ENCODE peak calls at places on chromosomes 7 and 10, in eight cellular contexts. P is IMR-90; B is thoracic aorta; S is neural progenitor cell; C is transverse colon; G is keratinocyte; I is left lung; N is CD8-positive, alpha-beta T cell. M is an unnamed sample.

GRCh38 chr7:43872401-43873165 is 3.3 kb upstream of the MRPS24 start:
- DNase-seq in P (peak; percentile 92), I (peak; percentile 57), S (no peak), C (peak; percentile 63), B (peak; percentile 59), G (peak; percentile 23), N (no peak), M (no peak)

GRCh38 chr7:32102432-32102851 is 32.2 kb upstream of the PDE1C start:
- DNase-seq in S (no peak), C (no peak), N (no peak), I (no peak), P (no peak), G (no peak), B (no peak), M (no peak)

GRCh38 chr7:139623518-139623917 is 100.0 kb downstream of the CLEC2L start:
- DNase-seq in N (no peak), I (no peak), G (no peak), C (no peak), B (no peak), P (peak; percentile 17), S (no peak), M (no peak)

GRCh38 chr7:497346-497745 is 22.3 kb downstream of the PDGFA start:
- DNase-seq in I (no peak), P (no peak), G (no peak), C (no peak), B (no peak), N (no peak), S (no peak), M (no peak)

GRCh38 chr7:122688385-122688998 is 10.4 kb downstream of the RNF133 start:
- DNase-seq in B (no peak), G (no peak), N (no peak), P (no peak), C (no peak), I (no peak), S (no peak), M (no peak)

GRCh38 chr7:300048-300447 is 10.1 kb downstream of the FOXL3 start:
- DNase-seq in S (no peak), G (no peak), B (no peak), I (no peak), C (no peak), N (no peak), P (no peak), M (no peak)

GRCh38 chr7:158377800-158378623 is 209.6 kb downstream of the PTPRN2 start:
- DNase-seq in N (no peak), I (peak; percentile 14), S (no peak), B (no peak), G (no peak), C (no peak), P (no peak), M (no peak)

GRCh38 chr10:133474027-133474426 is 20.3 kb downstream of the SCART1 start:
- DNase-seq in C (no peak), G (no peak), B (no peak), S (no peak), N (no peak), I (no peak), P (no peak), M (no peak)

GRCh38 chr10:71429929-71430328 is 33.2 kb downstream of the CDH23 start:
- DNase-seq in C (no peak), I (no peak), G (no peak), N (no peak), S (peak; percentile 60), B (no peak), P (no peak), M (no peak)

GRCh38 chr10:27838291-27838690 is 92.7 kb upstream of the MKX start:
- DNase-seq in P (no peak), G (no peak), C (no peak), N (no peak), B (no peak), S (no peak), I (no peak), M (peak; percentile 9)

GRCh38 chr10:89837173-89838001 is 136.0 kb downstream of the KIF20B start:
- DNase-seq in C (peak; percentile 30), S (no peak), I (peak; percentile 47), N (no peak), B (no peak), P (peak; percentile 8), G (no peak), M (no peak)
- H3K4me3 ChIP-seq in C (peak overlapping the region; percentile 21), S (no peak overlapping the region), I (peak overlapping the region; percentile 64), N (peak overlapping the region; percentile 78), B (peak overlapping the region; percentile 80), P (peak overlapping the region; percentile 47), G (peak overlapping the region; percentile 54), M (peak overlapping the region; percentile 56)

GRCh38 chr10:230758-231157 is 95.5 kb downstream of the ZMYND11 start:
- DNase-seq in S (peak; percentile 19), B (no peak), N (no peak), C (no peak), P (no peak), I (no peak), G (no peak), M (no peak)

GRCh38 chr10:235921-236320 is 100.7 kb downstream of the ZMYND11 start:
- DNase-seq in P (no peak), C (no peak), I (no peak), S (no peak), G (no peak), N (no peak), B (no peak), M (no peak)

GRCh38 chr10:232061-232460 is 96.8 kb downstream of the ZMYND11 start:
- DNase-seq in G (no peak), P (no peak), N (no peak), I (no peak), C (no peak), S (no peak), B (no peak), M (no peak)

GRCh38 chr10:232878-233277 is 97.6 kb downstream of the ZMYND11 start:
- DNase-seq in N (no peak), C (no peak), P (no peak), B (no peak), G (no peak), I (no peak), S (no peak), M (no peak)

GRCh38 chr10:234708-235406 is 99.6 kb downstream of the ZMYND11 start:
- DNase-seq in P (no peak), I (no peak), G (no peak), N (no peak), B (no peak), C (no peak), S (no peak), M (no peak)
- TF ChIP-seq CTCF in P (no peak), I (no peak), G (peak; percentile 12), N (no peak), B (no peak), C (no peak), S (no peak), M (no peak)

DNA sequence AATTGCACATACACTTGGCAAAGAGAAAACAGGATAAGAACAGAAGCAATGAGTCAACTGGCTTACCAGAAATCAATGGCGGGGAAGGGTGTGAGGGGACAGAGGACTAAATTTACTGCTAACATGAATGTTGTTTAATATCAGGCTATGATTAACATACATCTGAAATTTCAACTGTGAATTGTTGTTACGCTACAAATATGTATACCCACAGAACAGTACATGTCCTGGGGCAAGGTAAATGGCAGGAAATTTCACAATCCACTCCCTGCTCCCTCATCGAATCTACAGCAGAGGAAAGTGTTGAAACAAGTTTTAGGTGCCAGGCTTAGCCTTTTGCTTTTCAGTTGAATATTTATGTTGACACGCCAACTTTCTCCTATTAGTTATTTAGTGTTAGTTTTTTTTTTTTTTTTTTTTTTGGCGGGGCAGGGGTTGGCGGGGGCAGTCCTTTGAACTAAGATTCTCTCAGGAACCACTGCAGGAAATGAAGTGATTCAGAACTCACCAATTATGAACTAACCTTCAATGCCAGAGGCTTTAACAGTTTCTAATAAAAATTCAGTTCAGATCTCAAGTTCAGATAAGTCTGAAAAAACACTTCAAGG is 99.0 kb downstream of the UBE2H start:
- DNase-seq in C (no peak), P (no peak), B (no peak), S (no peak), I (no peak), N (no peak), G (peak; percentile 75), M (no peak)
- H3K4me3 ChIP-seq in C (no peak overlapping the region), P (no peak overlapping the region), B (peak overlapping the region; percentile 5), S (no peak overlapping the region), I (no peak overlapping the region), N (no peak overlapping the region), G (peak overlapping the region; percentile 55), M (no peak overlapping the region)

DNA sequence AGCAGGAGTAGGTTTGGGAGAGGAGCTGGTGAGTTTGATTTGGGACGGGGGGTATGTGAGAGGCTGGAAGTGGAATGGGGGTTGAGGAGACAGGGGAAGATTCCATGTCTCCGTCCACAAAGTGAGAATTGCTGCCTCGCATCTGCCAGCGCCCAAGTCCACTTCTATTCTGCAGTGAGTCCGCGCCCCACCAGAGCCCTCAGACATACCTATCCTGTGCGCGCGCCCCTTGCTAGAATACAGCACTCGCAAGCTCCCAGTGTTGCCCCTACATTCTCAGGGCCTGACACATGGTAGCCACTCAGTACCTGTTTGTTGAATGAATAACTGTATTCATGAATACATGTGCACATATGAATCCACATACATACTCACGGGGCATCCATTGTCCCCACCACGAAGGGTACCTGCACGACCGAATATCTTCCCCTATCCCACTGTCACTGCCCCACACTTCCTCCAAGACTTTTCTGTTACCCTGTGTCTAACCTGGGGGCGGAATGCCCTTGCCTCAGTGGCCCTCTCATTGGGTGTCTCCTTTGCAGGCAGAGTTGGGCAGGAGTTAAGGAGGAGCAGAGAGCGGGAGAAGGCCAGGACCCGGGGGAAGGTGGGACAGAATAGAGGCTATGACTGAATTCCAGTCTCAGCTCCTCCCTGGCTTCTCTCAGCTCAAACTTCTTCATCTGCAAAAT is 19.9 kb downstream of the POLL start:
- DNase-seq in I (no peak), S (no peak), N (no peak), C (no peak), G (no peak), B (no peak), P (no peak), M (no peak)
- TF ChIP-seq CTCF in I (no peak), S (no peak), N (no peak), C (no peak), G (no peak), B (no peak), P (no peak), M (no peak)

DNA sequence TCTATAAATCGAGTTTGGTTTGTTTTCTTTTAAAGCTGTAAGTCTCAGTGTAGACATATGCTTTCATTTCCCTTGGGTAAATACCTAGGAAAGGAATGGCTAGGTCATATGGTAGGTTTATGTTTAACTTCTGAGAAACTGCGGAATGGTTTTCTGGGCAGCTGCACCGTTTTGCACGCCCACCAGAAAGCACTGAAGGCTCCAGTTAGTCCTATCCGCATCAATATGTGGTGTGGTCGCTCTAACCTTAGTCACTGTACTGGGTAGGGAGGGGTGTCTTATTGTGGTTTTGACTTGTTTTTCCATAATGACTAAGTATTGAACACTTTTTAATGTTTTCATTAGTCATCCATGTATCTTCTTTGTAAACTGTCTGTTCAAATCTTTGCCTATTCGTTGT is 279.5 kb upstream of the AKR1E2 start:
- DNase-seq in S (no peak), N (no peak), P (peak; percentile 79), C (no peak), G (no peak), B (no peak), I (no peak), M (no peak)
- H3K4me3 ChIP-seq in S (no peak overlapping the region), N (no peak overlapping the region), P (no peak overlapping the region), C (no peak overlapping the region), G (no peak overlapping the region), B (no peak overlapping the region), I (no peak overlapping the region), M (no peak overlapping the region)

M was measured in retinal pigment epithelial cell.